ENCODE peak calls at places on chromosomes 4 and X, in eight cellular contexts. E is CD8-positive, alpha-beta T cell; O is NCI-H187 treated with DMSO at 0.1 percent for 48 hours; X is activated B cell treated with CpG ODN at 0.5 μM for 24 hours; V is SK-N-DZ; M is mesendoderm; R is HFFc6; P is activated CD4-positive, alpha-beta T cell treated with anti-CD3 and anti-CD28 coated beads for 24 hours. I is an unnamed sample.

GRCh38 chrX:48741834-48742233 is 19.7 kb upstream of the GLOD5 start:
- DNase-seq in E (no peak), V (no peak), X (no peak), M (no peak), R (no peak), O (no peak), P (no peak), I (no peak)

GRCh38 chr4:125703443-125703842 is 388.7 kb downstream of the FAT4 start:
- DNase-seq in E (no peak), M (no peak), V (no peak), R (peak), O (no peak), P (no peak), X (no peak), I (no peak)

GRCh38 chrX:6377365-6377764 is 148.7 kb upstream of the NLGN4X start:
- DNase-seq in M (no peak), R (no peak), E (no peak), X (no peak), P (no peak), O (no peak), V (no peak), I (no peak)

GRCh38 chr4:83876047-83876446 is 340.1 kb downstream of the GPAT3 start:
- DNase-seq in E (no peak), M (peak), V (no peak), O (no peak), R (no peak), P (no peak), X (no peak), I (no peak)

GRCh38 chrX:124720532-124720931 is 374.2 kb downstream of the SH2D1A start:
- DNase-seq in V (no peak), O (no peak), R (no peak), P (no peak), X (no peak), E (no peak), M (no peak), I (no peak)

GRCh38 chr4:74370912-74371311 is 6.0 kb downstream of the EREG start:
- DNase-seq in O (no peak), M (peak), R (peak), X (no peak), V (peak), P (peak), E (no peak), I (no peak)

GRCh38 chr4:110704748-110705439 is 82.0 kb upstream of the PITX2 start:
- DNase-seq in V (no peak), R (no peak), O (no peak), M (no peak), X (no peak), E (no peak), P (no peak), I (no peak)

GRCh38 chr4:743463-744211 is 38.0 kb downstream of the PCGF3 start:
- DNase-seq in X (no peak), R (peak), E (no peak), V (no peak), O (no peak), M (no peak), P (no peak), I (no peak)